ENCODE peak calls at places on chromosomes 7 and 10, in four cellular contexts. E, O, P and U are unnamed samples.

GRCh38 chr7:106175507-106175906 is 63.4 kb upstream of the SYPL1 start:
- DNase-seq in E (no peak), O (no peak), P (no peak), U (no peak)

GRCh38 chr7:111860248-111860647 is 298.0 kb upstream of the IMMP2L start:
- DNase-seq in E (no peak), O (no peak), P (no peak), U (no peak)

GRCh38 chr7:158470336-158470735 is 117.3 kb downstream of the PTPRN2 start:
- DNase-seq in E (no peak), O (no peak), P (no peak), U (no peak)

GRCh38 chr10:57472823-57473619 is 794.7 kb downstream of the IPMK start:
- DNase-seq in E (no peak), O (no peak), P (no peak), U (no peak)

GRCh38 chr7:101902680-101903504 is 85.5 kb downstream of the CUX1 start:
- DNase-seq in E (no peak), O (no peak), P (no peak), U (no peak)

GRCh38 chr7:23654508-23654907 is 25.5 kb upstream of the FAM221A start:
- DNase-seq in E (peak; percentile 13), O (no peak), P (peak; percentile 23), U (no peak)

GRCh38 chr10:85548038-85548437 is 818.6 kb downstream of the GRID1 start:
- DNase-seq in E (peak; percentile 43), O (no peak), P (peak; percentile 17), U (peak; percentile 84)

GRCh38 chr7:64887756-64888508 is 15.1 kb upstream of the ZNF273 start:
- DNase-seq in E (no peak), O (peak; percentile 61), P (peak; percentile 42), U (no peak)

GRCh38 chr7:128938524-128939074 is 872 bp downstream of the IRF5 start:
- DNase-seq in E (no peak), O (peak; percentile 70), P (no peak), U (peak; percentile 7)

GRCh38 chr7:23426876-23427275 is 43.4 kb downstream of the IGF2BP3 start:
- DNase-seq in E (no peak), O (no peak), P (no peak), U (no peak)

GRCh38 chr10:130531312-130531711 is 395.1 kb downstream of the GLRX3 start:
- DNase-seq in E (no peak), O (no peak), P (no peak), U (no peak)

GRCh38 chr10:49606981-49607535 is 3.1 kb upstream of the SLC18A3 start:
- DNase-seq in E (peak; percentile 42), O (peak; percentile 84), P (peak; percentile 62), U (peak; percentile 77)

GRCh38 chr7:155947051-155947450 is 134.8 kb upstream of the SHH start:
- DNase-seq in E (no peak), O (no peak), P (no peak), U (no peak)

GRCh38 chr7:140249036-140249806 is 72.4 kb upstream of the KDM7A start:
- DNase-seq in E (no peak), O (no peak), P (no peak), U (no peak)

GRCh38 chr7:23938937-23939552 is 229.0 kb downstream of the STK31 start:
- DNase-seq in E (peak; percentile 20), O (no peak), P (peak; percentile 12), U (peak; percentile 45)

GRCh38 chr7:127582361-127582760 is 3.0 kb downstream of the GCC1 start:
- DNase-seq in E (no peak), O (no peak), P (no peak), U (no peak)

GRCh38 chr7:150799741-150800575 is at the start of gene TMEM176B:
- DNase-seq in E (no peak), O (no peak), P (no peak), U (no peak)

GRCh38 chr7:53658956-53659355 is 623.5 kb downstream of the POM121L12 start:
- DNase-seq in E (no peak), O (no peak), P (no peak), U (no peak)

GRCh38 chr7:33040803-33041516 is 21.6 kb downstream of the NT5C3A start:
- DNase-seq in E (no peak), O (no peak), P (peak; percentile 91), U (peak; percentile 73)

GRCh38 chr10:91613411-91614253 is 19.2 kb downstream of the PPP1R3C start:
- DNase-seq in E (peak; percentile 81), O (no peak), P (no peak), U (peak; percentile 90)

GRCh38 chr7:27237735-27238334 is 4.8 kb upstream of the EVX1 start:
- DNase-seq in E (no peak), O (no peak), P (no peak), U (peak; percentile 17)

GRCh38 chr7:505171-505570 is 14.5 kb downstream of the PDGFA start:
- DNase-seq in E (no peak), O (peak; percentile 43), P (no peak), U (no peak)

GRCh38 chr7:31094271-31094670 is 42.2 kb downstream of the ADCYAP1R1 start:
- DNase-seq in E (no peak), O (no peak), P (no peak), U (no peak)

GRCh38 chr7:13524076-13524475 is 465.4 kb downstream of the ETV1 start:
- DNase-seq in E (no peak), O (no peak), P (no peak), U (no peak)

GRCh38 chr10:67788028-67788886 is 49.7 kb downstream of the DNAJC12 start:
- DNase-seq in E (peak; percentile 77), O (peak; percentile 68), P (peak; percentile 84), U (peak; percentile 38)

GRCh38 chr10:84957427-84957826 is 629.0 kb downstream of the CCSER2 start:
- DNase-seq in E (no peak), O (no peak), P (no peak), U (no peak)

GRCh38 chr7:5694221-5694754 is 87.2 kb downstream of the RNF216 start:
- DNase-seq in E (no peak), O (no peak), P (no peak), U (no peak)

GRCh38 chr10:79182122-79182521 is 113.4 kb downstream of the ZMIZ1 start:
- DNase-seq in E (no peak), O (no peak), P (no peak), U (no peak)

GRCh38 chr10:2230478-2230877 is 493.2 kb upstream of the ADARB2 start:
- DNase-seq in E (no peak), O (no peak), P (no peak), U (no peak)

GRCh38 chr10:121281576-121281975 is 316.7 kb downstream of the FGFR2 start:
- DNase-seq in E (no peak), O (no peak), P (no peak), U (peak; percentile 27)

GRCh38 chr10:93993782-93994668 is at the start of gene PLCE1:
- DNase-seq in E (peak; percentile 71), O (peak; percentile 71), P (no peak), U (peak; percentile 58)

GRCh38 chr10:85148693-85149640 is 820.6 kb downstream of the CCSER2 start:
- DNase-seq in E (no peak), O (no peak), P (no peak), U (no peak)

GRCh38 chr10:34854147-34854601 is 39.1 kb upstream of the PARD3 start:
- DNase-seq in E (peak; percentile 18), O (no peak), P (no peak), U (no peak)

GRCh38 chr7:134468054-134468453 is 9.2 kb upstream of the AKR1B1 start:
- DNase-seq in E (no peak), O (no peak), P (no peak), U (no peak)

GRCh38 chr7:139936760-139937310 is 107.8 kb downstream of the TBXAS1 start:
- DNase-seq in E (no peak), O (no peak), P (no peak), U (no peak)

DNA sequence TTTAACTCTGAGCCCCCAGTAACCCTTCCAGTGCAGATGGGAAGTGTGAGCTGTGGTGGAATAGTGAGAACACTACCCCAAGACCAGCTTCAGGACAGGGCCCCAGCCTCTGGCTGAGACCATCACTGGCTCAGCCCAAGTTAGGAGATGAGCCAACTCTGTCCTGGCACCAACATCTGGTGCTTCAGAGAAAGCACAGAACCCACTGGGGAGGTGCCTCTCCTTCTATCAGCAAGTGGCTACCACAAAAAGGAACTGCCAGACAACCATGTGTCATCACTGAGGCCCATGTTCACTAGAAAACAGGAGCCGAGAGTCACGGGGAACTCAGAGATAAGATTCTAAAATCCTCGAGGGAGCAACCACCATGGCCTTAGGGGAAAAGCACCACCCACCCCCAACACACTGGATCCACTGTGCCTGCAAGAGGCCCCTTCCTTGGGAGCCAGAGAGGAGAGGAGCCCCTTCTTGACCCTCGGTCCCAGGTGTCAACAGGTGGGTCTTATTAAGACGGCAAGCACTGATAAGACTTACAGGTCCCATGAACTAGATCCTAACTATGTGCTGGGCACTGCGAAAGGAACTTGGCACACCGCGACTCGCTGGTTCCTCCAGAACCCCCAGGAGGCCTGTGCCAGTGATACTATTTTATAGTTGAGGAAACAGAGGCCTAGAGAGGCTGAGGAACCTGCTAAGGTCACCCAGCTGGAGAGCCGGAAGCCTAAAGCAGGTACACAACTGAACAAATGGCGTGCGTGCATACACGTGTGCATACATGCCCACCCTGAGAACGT is 102.7 kb downstream of the FAM53B start:
- DNase-seq in E (no peak), O (no peak), P (no peak), U (no peak)
- H3K27ac ChIP-seq in E (no peak overlapping the region), O (peak overlapping the region; percentile 77), P (no peak overlapping the region), U (peak overlapping the region; percentile 80)

GRCh38 chr10:33155720-33156638 is 178.5 kb downstream of the NRP1 start:
- DNase-seq in E (peak; percentile 89), O (no peak), P (peak; percentile 79), U (peak; percentile 55)
- TF ChIP-seq CTCF in E (peak; percentile 94), O (peak; percentile 58), P (peak; percentile 96), U (no peak)

GRCh38 chr10:75176046-75176445 is 34.5 kb upstream of the VDAC2 start:
- DNase-seq in E (no peak), O (no peak), P (no peak), U (no peak)

GRCh38 chr10:75170215-75170614 is 40.4 kb upstream of the VDAC2 start:
- DNase-seq in E (no peak), O (no peak), P (no peak), U (no peak)

GRCh38 chr10:75179657-75180177 is 30.9 kb upstream of the VDAC2 start:
- DNase-seq in E (no peak), O (no peak), P (no peak), U (no peak)

GRCh38 chr10:75176736-75177135 is 33.9 kb upstream of the VDAC2 start:
- DNase-seq in E (no peak), O (no peak), P (no peak), U (no peak)

GRCh38 chr10:75175046-75175445 is 35.5 kb upstream of the VDAC2 start:
- DNase-seq in E (no peak), O (no peak), P (no peak), U (no peak)
- H3K27ac ChIP-seq in E (no peak overlapping the region), O (no peak overlapping the region), P (no peak overlapping the region), U (no peak overlapping the region)

DNA sequence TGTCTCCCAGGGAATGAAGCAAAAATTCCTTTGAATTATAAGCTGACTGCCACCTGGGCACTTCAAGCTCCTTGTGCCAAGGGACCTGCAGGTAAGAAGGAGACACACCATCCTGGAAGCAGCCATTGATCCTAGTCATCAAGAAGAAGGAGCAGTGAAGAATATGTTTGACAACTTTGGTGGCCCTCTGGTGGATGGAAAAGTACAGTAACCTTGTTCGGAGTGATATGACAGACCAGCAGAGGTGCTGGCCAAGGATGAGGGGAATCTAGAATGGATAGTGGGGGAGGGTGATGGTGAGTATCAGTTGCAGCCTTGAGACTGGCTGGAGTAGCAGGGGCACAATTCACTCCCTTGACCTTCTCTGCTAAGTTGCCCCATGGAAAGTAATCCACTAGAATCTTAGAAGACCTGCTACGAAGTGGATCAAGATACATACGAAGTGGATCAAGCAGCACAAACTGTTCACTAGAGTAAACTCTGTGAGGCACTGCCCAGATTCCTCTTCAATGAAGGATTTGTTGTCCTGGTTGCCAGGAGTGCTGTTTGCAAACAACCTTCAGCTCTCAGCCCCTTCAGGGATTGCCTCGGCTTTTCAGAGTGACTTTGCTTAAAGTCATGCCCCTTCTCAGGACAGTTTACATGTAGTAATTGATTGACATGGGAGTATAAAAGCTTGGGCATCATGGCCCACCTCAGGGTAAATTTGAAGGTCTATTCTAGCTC is 44.8 kb upstream of the ORC5 start:
- DNase-seq in E (peak; percentile 18), O (no peak), P (no peak), U (no peak)
- TF ChIP-seq CTCF in E (peak; percentile 9), O (no peak), P (peak; percentile 41), U (no peak)